ENCODE peak calls at places on chromosome 6, in four cellular contexts. R is GM12878, E is K562, P is HL-60. N is an unnamed sample.

GRCh38 chr6:134002821-134003220 is 49.6 kb downstream of the SLC2A12 start:
- DNase-seq in E (no peak), P (peak), R (no peak), N (no peak)

GRCh38 chr6:82372656-82373055 is 9.0 kb downstream of the TPBG start:
- DNase-seq in R (no peak), E (no peak), P (no peak), N (no peak)

GRCh38 chr6:34460796-34461507 is 4.9 kb upstream of the PACSIN1 start:
- DNase-seq in P (no peak), R (no peak), E (no peak), N (no peak)

GRCh38 chr6:140441256-140441655 is 1066.8 kb upstream of the CITED2 start:
- DNase-seq in P (peak), E (no peak), R (no peak), N (no peak)

GRCh38 chr6:4635666-4636065 is 140.5 kb upstream of the CDYL start:
- DNase-seq in P (no peak), E (no peak), R (no peak), N (no peak)

GRCh38 chr6:131379951-131380350 is 193.1 kb upstream of the ARG1 start:
- DNase-seq in E (no peak), P (no peak), R (no peak), N (no peak)

GRCh38 chr6:36657942-36658544 is 20.5 kb upstream of the CDKN1A start:
- DNase-seq in R (no peak), E (no peak), P (no peak), N (no peak)

GRCh38 chr6:138107078-138107751 is at the start of gene PERP:
- DNase-seq in R (no peak), P (peak), E (peak), N (peak)

GRCh38 chr6:141587482-141588266 is 545.1 kb upstream of the GJE1 start:
- DNase-seq in R (no peak), P (no peak), E (no peak), N (no peak)

GRCh38 chr6:36976509-36976908 is 9.5 kb downstream of the MTCH1 start:
- DNase-seq in P (no peak), E (no peak), R (no peak), N (no peak)

GRCh38 chr6:166318649-166319600 is 10.7 kb upstream of the PRR18 start:
- DNase-seq in E (no peak), P (no peak), R (no peak), N (no peak)

GRCh38 chr6:84588697-84589080 is 175.7 kb downstream of the TBX18 start:
- DNase-seq in P (peak), R (no peak), E (no peak), N (no peak)

GRCh38 chr6:112649853-112650252 is 302.7 kb downstream of the RFPL4B start:
- DNase-seq in E (no peak), P (no peak), R (no peak), N (no peak)

GRCh38 chr6:110813813-110814487 is 1.3 kb downstream of the CDK19 start:
- DNase-seq in P (peak), R (no peak), E (no peak), N (peak)

GRCh38 chr6:162099685-162100084 is 627.9 kb downstream of the PRKN start:
- DNase-seq in R (no peak), E (no peak), P (peak), N (no peak)

GRCh38 chr6:112443118-112443641 is 96.0 kb downstream of the RFPL4B start:
- DNase-seq in P (no peak), E (no peak), R (no peak), N (no peak)

GRCh38 chr6:151041686-151042085 is 176.2 kb downstream of the MTHFD1L start:
- DNase-seq in E (no peak), P (no peak), R (no peak), N (no peak)
- TF ChIP-seq POLR2AphosphoS5 in E (no peak), P (no peak), R (no peak), N (no peak)

GRCh38 chr6:8225113-8225512 is 122.8 kb upstream of the EEF1E1 start:
- DNase-seq in P (no peak), R (no peak), E (no peak), N (no peak)
- TF ChIP-seq SPI1 in P (no peak), R (no peak), E (no peak), N (no peak)

DNA sequence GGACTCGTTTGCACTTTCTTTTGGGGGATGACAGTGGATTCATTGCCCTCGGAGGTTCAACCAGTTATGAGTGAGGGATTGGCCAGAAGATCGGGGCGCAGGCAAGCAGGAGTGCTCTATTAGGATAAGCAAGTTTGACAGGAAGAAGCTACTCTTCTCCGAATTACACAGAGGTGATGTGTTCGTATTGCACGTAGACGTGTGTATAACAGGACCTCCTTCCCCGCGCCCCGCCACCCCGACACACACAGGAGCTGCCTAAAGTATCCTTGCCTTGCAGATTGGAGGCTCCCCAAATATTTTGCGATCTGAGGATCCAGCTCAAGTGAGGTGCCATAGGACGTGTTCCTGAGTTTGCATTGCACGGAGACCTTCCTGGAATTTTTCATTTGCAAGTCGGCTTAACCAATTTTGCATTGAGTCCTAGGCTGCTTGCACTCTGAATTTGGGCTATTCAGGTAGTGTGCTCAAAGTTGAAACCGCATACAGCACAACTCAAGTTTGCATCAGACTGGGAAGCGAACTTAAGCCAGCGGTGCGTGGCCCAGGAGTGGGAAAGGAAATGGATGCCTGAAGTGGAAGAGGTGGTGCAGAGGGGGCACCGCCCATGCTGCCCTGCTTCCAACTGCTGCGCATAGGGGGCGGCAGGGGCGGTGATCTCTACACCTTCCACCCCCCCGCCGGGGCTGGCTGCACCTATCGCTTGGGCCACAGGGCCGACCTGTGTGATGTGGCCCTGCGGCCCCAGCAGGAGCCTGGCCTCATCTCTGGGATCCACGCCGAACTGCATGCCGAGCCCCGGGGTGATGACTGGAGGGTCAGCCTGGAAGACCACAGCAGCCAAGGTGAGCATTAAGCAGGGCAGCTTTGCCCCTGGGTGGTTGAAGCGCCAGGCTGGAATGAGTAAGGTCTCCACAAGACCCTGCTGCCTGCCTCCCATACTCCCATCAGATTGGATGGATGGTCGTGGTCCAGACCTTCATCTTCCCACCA is 770 bp downstream of the TCF19 start:
- DNase-seq in P (peak), E (peak), R (no peak), N (no peak)
- TF ChIP-seq POLR2AphosphoS5 in P (no peak), E (no peak), R (no peak), N (no peak)

GRCh38 chr6:52261229-52261628 is 16.9 kb upstream of the IL17F start:
- DNase-seq in R (no peak), P (no peak), E (no peak), N (no peak)
- TF ChIP-seq SPI1 in R (no peak), P (no peak), E (no peak), N (no peak)

DNA sequence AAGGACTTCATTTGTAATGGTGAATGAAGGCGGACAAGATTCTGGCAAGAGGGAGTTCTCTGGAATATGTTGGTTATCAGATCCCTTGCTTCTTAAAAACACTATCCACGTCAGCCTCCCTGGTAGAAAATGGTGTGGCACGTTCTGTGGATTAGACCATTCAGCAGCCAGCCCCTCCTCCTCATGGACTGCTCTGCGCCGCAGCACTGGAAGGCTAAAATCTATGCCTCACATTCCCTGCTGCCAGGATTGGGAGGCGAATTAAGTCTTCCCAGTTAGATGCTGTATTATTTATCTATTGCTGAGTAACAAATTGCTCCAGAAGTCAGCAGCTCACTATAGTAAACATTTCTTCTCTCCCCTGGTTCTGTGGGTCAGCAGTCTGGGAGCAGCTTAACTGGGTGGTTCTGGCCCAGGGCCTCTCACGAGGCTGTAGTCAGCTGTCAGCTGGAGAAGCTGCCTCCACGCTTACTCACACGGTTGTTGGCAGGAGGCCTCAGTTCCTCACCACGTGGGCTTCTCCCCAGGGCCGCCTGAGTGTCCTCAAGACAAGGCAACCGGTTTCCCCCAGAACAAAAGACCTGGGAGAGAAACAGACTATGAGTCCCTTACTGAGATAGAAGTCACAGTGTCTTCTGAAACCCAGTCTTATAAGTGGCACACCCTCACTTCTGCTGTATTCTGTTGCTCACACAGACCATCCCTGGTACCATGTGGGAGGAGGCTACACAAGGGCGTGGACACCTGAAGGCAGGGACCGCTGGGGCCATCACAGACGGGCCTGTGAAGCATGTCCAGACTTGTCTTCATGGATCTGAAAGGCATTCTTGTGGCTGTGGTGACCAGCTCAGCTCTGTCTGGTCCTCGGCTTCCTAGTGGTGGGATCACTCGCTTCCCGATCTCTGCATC is 101.0 kb downstream of the NRN1 start:
- DNase-seq in R (no peak), E (no peak), P (no peak), N (no peak)
- TF ChIP-seq POLR2AphosphoS5 in R (no peak), E (no peak), P (no peak), N (no peak)